ENCODE peak calls at places on chromosomes 13 and 19, in nine cellular contexts. E, A, Z, S, H, N, K, B and O are unnamed samples.

GRCh38 chr13:52097197-52097596 is 31.7 kb downstream of the NEK5 start:
- DNase-seq in E (no peak), B (no peak), K (no peak), A (no peak), S (no peak), N (no peak), H (no peak), Z (no peak), O (no peak)

GRCh38 chr19:20367811-20368294 is 197.7 kb downstream of the ZNF737 start:
- DNase-seq in N (no peak), A (no peak), S (no peak), B (no peak), Z (peak; percentile 52), H (no peak), K (peak; percentile 60), E (no peak), O (no peak)

GRCh38 chr19:31204115-31204514 is 145.1 kb downstream of the TSHZ3 start:
- DNase-seq in S (no peak), A (no peak), Z (no peak), E (no peak), B (no peak), N (no peak), K (no peak), H (no peak), O (no peak)

GRCh38 chr19:50264483-50265186 is 61.2 kb downstream of the MYH14 start:
- DNase-seq in N (no peak), B (no peak), E (no peak), H (no peak), A (no peak), Z (no peak), S (no peak), K (no peak), O (no peak)

GRCh38 chr13:52794589-52794988 is 53.9 kb downstream of the PCDH8 start:
- DNase-seq in H (no peak), A (no peak), E (no peak), Z (no peak), S (no peak), B (no peak), K (no peak), N (no peak), O (no peak)

GRCh38 chr13:20658451-20658850 is 45.0 kb upstream of the IL17D start:
- DNase-seq in H (no peak), Z (no peak), S (no peak), A (no peak), N (no peak), E (no peak), K (no peak), B (no peak), O (no peak)

GRCh38 chr19:57708641-57709354 is at the start of gene ZNF154:
- DNase-seq in H (no peak), B (no peak), Z (peak; percentile 78), A (peak; percentile 67), S (no peak), N (peak; percentile 70), E (peak; percentile 10), K (peak; percentile 72), O (peak; percentile 58)

GRCh38 chr13:20387441-20387971 is 138.2 kb downstream of the CRYL1 start:
- DNase-seq in N (no peak), H (peak; percentile 2), A (peak; percentile 34), S (no peak), B (no peak), K (no peak), Z (no peak), E (no peak), O (no peak)

GRCh38 chr13:98147521-98147920 is 4.6 kb downstream of the FARP1 start:
- DNase-seq in E (no peak), S (no peak), A (no peak), N (no peak), Z (no peak), K (no peak), H (peak; percentile 8), B (no peak), O (no peak)

GRCh38 chr19:49710372-49710951 is 19.5 kb downstream of the CPT1C start:
- DNase-seq in B (no peak), A (peak; percentile 84), N (no peak), H (peak; percentile 53), E (no peak), K (no peak), S (no peak), Z (no peak), O (no peak)

GRCh38 chr19:51138549-51138979 is 3.5 kb upstream of the SIGLEC7 start:
- DNase-seq in S (no peak), H (no peak), E (no peak), Z (no peak), N (no peak), A (no peak), K (no peak), B (no peak), O (no peak)

GRCh38 chr13:71242191-71242590 is 624.8 kb downstream of the DACH1 start:
- DNase-seq in A (no peak), B (no peak), S (no peak), E (no peak), Z (no peak), H (no peak), N (no peak), K (no peak), O (no peak)

GRCh38 chr19:35433448-35433847 is 14.6 kb upstream of the FFAR2 start:
- DNase-seq in S (no peak), Z (no peak), B (no peak), K (no peak), H (no peak), A (no peak), E (no peak), N (no peak), O (no peak)

GRCh38 chr13:64930636-64931035 is 2299.5 kb downstream of the PCDH9 start:
- DNase-seq in S (no peak), N (no peak), A (no peak), B (no peak), Z (no peak), H (no peak), E (no peak), K (no peak), O (no peak)

GRCh38 chr13:55571237-55571867 is 1569.4 kb upstream of the PRR20A start:
- DNase-seq in K (no peak), A (no peak), H (no peak), B (no peak), E (no peak), N (no peak), S (no peak), Z (no peak), O (no peak)
- TF ChIP-seq CTCF in K (no peak), A (no peak), H (no peak), B (no peak), E (no peak), N (no peak), S (no peak), Z (no peak), O (no peak)

GRCh38 chr19:17296278-17296677 is 6.9 kb downstream of the ABHD8 start:
- DNase-seq in N (no peak), K (no peak), H (peak; percentile 59), Z (no peak), A (peak; percentile 36), S (no peak), B (no peak), E (no peak), O (no peak)
- TF ChIP-seq CTCF in N (no peak), K (no peak), H (peak; percentile 45), Z (no peak), A (peak; percentile 26), S (peak; percentile 3), B (no peak), E (no peak), O (no peak)

GRCh38 chr19:19260417-19260816 is 12.7 kb downstream of the TM6SF2 start:
- DNase-seq in Z (no peak), S (no peak), K (no peak), B (no peak), N (no peak), H (no peak), E (no peak), A (no peak), O (no peak)
- TF ChIP-seq CTCF in Z (no peak), S (no peak), K (no peak), B (no peak), N (no peak), H (no peak), E (no peak), A (no peak), O (no peak)

GRCh38 chr19:54644056-54644455 is 13.8 kb downstream of the LILRB1 start:
- DNase-seq in H (no peak), A (no peak), N (no peak), E (no peak), B (no peak), S (no peak), Z (no peak), K (no peak), O (no peak)

GRCh38 chr19:54653181-54653809 is 9.5 kb upstream of the LILRB4 start:
- DNase-seq in S (no peak), K (no peak), E (no peak), Z (no peak), H (peak; percentile 4), A (peak; percentile 7), B (no peak), N (no peak), O (no peak)

GRCh38 chr19:54650108-54650666 is 12.6 kb upstream of the LILRB4 start:
- DNase-seq in Z (no peak), H (no peak), B (no peak), S (no peak), N (no peak), A (no peak), E (no peak), K (no peak), O (no peak)

GRCh38 chr19:54646331-54646841 is 16.1 kb downstream of the LILRB1 start:
- DNase-seq in S (no peak), Z (no peak), A (no peak), E (no peak), K (no peak), B (no peak), H (no peak), N (no peak), O (no peak)

GRCh38 chr19:54648129-54648528 is 14.7 kb upstream of the LILRB4 start:
- DNase-seq in E (no peak), A (no peak), S (no peak), N (no peak), H (no peak), K (no peak), Z (no peak), B (no peak), O (no peak)
- TF ChIP-seq CTCF in E (no peak), A (no peak), S (no peak), N (no peak), H (no peak), K (no peak), Z (no peak), B (no peak), O (no peak)